ENCODE peak calls at places on chromosomes 4 and X, in seven cellular contexts. One of them, this sample, is unnamed.

GRCh38 chr4:188221090-188221489 is 81.8 kb downstream of the TRIML1 start:
- DNase-seq in colonic mucosa: no peak
- DNase-seq in left lung: no peak
- DNase-seq in HL-60: no peak
- DNase-seq in tibial nerve: no peak
- DNase-seq in IMR-90: no peak
- DNase-seq in astrocyte: no peak
- DNase-seq in this sample: no peak

GRCh38 chr4:54901202-54901601 is 224.2 kb downstream of the KDR start:
- DNase-seq in IMR-90: no peak
- DNase-seq in astrocyte: no peak
- DNase-seq in tibial nerve: no peak
- DNase-seq in left lung: no peak
- DNase-seq in HL-60: no peak
- DNase-seq in colonic mucosa: no peak
- DNase-seq in this sample: no peak

GRCh38 chr4:15436515-15436914 is 8.7 kb downstream of the C1QTNF7 start:
- DNase-seq in IMR-90: peak; percentile 71
- DNase-seq in astrocyte: peak; percentile 41
- DNase-seq in colonic mucosa: no peak
- DNase-seq in HL-60: no peak
- DNase-seq in left lung: no peak
- DNase-seq in tibial nerve: peak; percentile 42
- DNase-seq in this sample: no peak

GRCh38 chrX:150688911-150689451 is 4.2 kb upstream of the MTMR1 start:
- DNase-seq in left lung: no peak
- DNase-seq in IMR-90: peak; percentile 96
- DNase-seq in astrocyte: peak; percentile 94
- DNase-seq in colonic mucosa: no peak
- DNase-seq in HL-60: no peak
- DNase-seq in tibial nerve: no peak
- DNase-seq in this sample: no peak

GRCh38 chrX:9048801-9049200 is 14.9 kb upstream of the FAM9B start:
- DNase-seq in tibial nerve: no peak
- DNase-seq in IMR-90: no peak
- DNase-seq in left lung: no peak
- DNase-seq in astrocyte: peak; percentile 49
- DNase-seq in HL-60: no peak
- DNase-seq in colonic mucosa: no peak
- DNase-seq in this sample: no peak

GRCh38 chrX:55638933-55639332 is 15.7 kb downstream of the FOXR2 start:
- DNase-seq in tibial nerve: no peak
- DNase-seq in astrocyte: no peak
- DNase-seq in IMR-90: no peak
- DNase-seq in colonic mucosa: no peak
- DNase-seq in left lung: no peak
- DNase-seq in HL-60: no peak
- DNase-seq in this sample: no peak

GRCh38 chr4:6056976-6057766 is 38.9 kb upstream of the C4orf50 start:
- DNase-seq in HL-60: no peak
- DNase-seq in astrocyte: no peak
- DNase-seq in tibial nerve: no peak
- DNase-seq in colonic mucosa: no peak
- DNase-seq in left lung: no peak
- DNase-seq in IMR-90: no peak
- DNase-seq in this sample: no peak

GRCh38 chrX:106718709-106719108 is 7.8 kb upstream of the RNF128 start:
- DNase-seq in left lung: no peak
- DNase-seq in colonic mucosa: no peak
- DNase-seq in tibial nerve: no peak
- DNase-seq in HL-60: no peak
- DNase-seq in IMR-90: no peak
- DNase-seq in astrocyte: no peak
- DNase-seq in this sample: no peak

GRCh38 chr4:55838356-55838755 is 15.1 kb upstream of the EXOC1 start:
- DNase-seq in HL-60: no peak
- DNase-seq in colonic mucosa: no peak
- DNase-seq in left lung: no peak
- DNase-seq in IMR-90: peak; percentile 5
- DNase-seq in astrocyte: peak; percentile 38
- DNase-seq in tibial nerve: no peak
- DNase-seq in this sample: no peak

GRCh38 chr4:166324321-166324720 is 451.3 kb downstream of the TLL1 start:
- DNase-seq in HL-60: no peak
- DNase-seq in tibial nerve: no peak
- DNase-seq in astrocyte: no peak
- DNase-seq in colonic mucosa: peak; percentile 49
- DNase-seq in left lung: no peak
- DNase-seq in IMR-90: no peak
- DNase-seq in this sample: no peak

GRCh38 chrX:134542485-134542884 is 82.5 kb downstream of the HPRT1 start:
- DNase-seq in colonic mucosa: no peak
- DNase-seq in astrocyte: peak; percentile 27
- DNase-seq in left lung: no peak
- DNase-seq in HL-60: no peak
- DNase-seq in IMR-90: peak; percentile 70
- DNase-seq in tibial nerve: no peak
- DNase-seq in this sample: no peak

GRCh38 chr4:4595252-4595651 is 53.4 kb upstream of the STX18 start:
- DNase-seq in left lung: no peak
- DNase-seq in astrocyte: no peak
- DNase-seq in IMR-90: no peak
- DNase-seq in HL-60: no peak
- DNase-seq in colonic mucosa: no peak
- DNase-seq in tibial nerve: no peak
- DNase-seq in this sample: no peak

GRCh38 chr4:69156913-69157312 is 57.6 kb downstream of the UGT2B11 start:
- DNase-seq in colonic mucosa: no peak
- DNase-seq in HL-60: no peak
- DNase-seq in left lung: no peak
- DNase-seq in astrocyte: no peak
- DNase-seq in tibial nerve: no peak
- DNase-seq in IMR-90: no peak
- DNase-seq in this sample: no peak

GRCh38 chr4:108058685-108059440 is 69.2 kb downstream of the HADH start:
- DNase-seq in IMR-90: peak; percentile 70
- DNase-seq in astrocyte: peak; percentile 59
- DNase-seq in left lung: no peak
- DNase-seq in tibial nerve: no peak
- DNase-seq in colonic mucosa: no peak
- DNase-seq in HL-60: no peak
- DNase-seq in this sample: no peak

GRCh38 chr4:98113005-98113404 is 30.3 kb downstream of the STPG2 start:
- DNase-seq in left lung: no peak
- DNase-seq in astrocyte: peak; percentile 11
- DNase-seq in colonic mucosa: no peak
- DNase-seq in IMR-90: peak; percentile 25
- DNase-seq in HL-60: no peak
- DNase-seq in tibial nerve: no peak
- DNase-seq in this sample: no peak

GRCh38 chrX:80807606-80808159 is 2.0 kb downstream of the BRWD3 start:
- DNase-seq in tibial nerve: no peak
- DNase-seq in colonic mucosa: no peak
- DNase-seq in astrocyte: no peak
- DNase-seq in left lung: no peak
- DNase-seq in IMR-90: no peak
- DNase-seq in HL-60: no peak
- DNase-seq in this sample: no peak

GRCh38 chrX:47707031-47707780 is 48.2 kb upstream of the UXT start:
- DNase-seq in astrocyte: no peak
- DNase-seq in HL-60: no peak
- DNase-seq in IMR-90: no peak
- DNase-seq in tibial nerve: no peak
- DNase-seq in colonic mucosa: no peak
- DNase-seq in left lung: no peak
- DNase-seq in this sample: no peak

GRCh38 chr4:8737075-8737474 is 134.6 kb downstream of the HMX1 start:
- DNase-seq in IMR-90: no peak
- DNase-seq in astrocyte: no peak
- DNase-seq in tibial nerve: no peak
- DNase-seq in colonic mucosa: no peak
- DNase-seq in left lung: no peak
- DNase-seq in HL-60: no peak
- DNase-seq in this sample: no peak

GRCh38 chrX:68504237-68504636 is 5.4 kb downstream of the YIPF6 start:
- DNase-seq in colonic mucosa: no peak
- DNase-seq in HL-60: no peak
- DNase-seq in left lung: no peak
- DNase-seq in tibial nerve: no peak
- DNase-seq in IMR-90: peak; percentile 93
- DNase-seq in astrocyte: peak; percentile 77
- DNase-seq in this sample: no peak

GRCh38 chr4:42487230-42487629 is 89.9 kb downstream of the SHISA3 start:
- DNase-seq in tibial nerve: no peak
- DNase-seq in IMR-90: no peak
- DNase-seq in left lung: no peak
- DNase-seq in HL-60: no peak
- DNase-seq in astrocyte: no peak
- DNase-seq in colonic mucosa: no peak
- DNase-seq in this sample: no peak

GRCh38 chr4:156293657-156294297 is 340.1 kb upstream of the CTSO start:
- DNase-seq in astrocyte: peak; percentile 90
- DNase-seq in IMR-90: peak; percentile 93
- DNase-seq in HL-60: no peak
- DNase-seq in tibial nerve: no peak
- DNase-seq in left lung: no peak
- DNase-seq in colonic mucosa: no peak
- DNase-seq in this sample: no peak

GRCh38 chr4:159977907-159978617 is 875.2 kb downstream of the RAPGEF2 start:
- DNase-seq in HL-60: no peak
- DNase-seq in colonic mucosa: no peak
- DNase-seq in IMR-90: no peak
- DNase-seq in astrocyte: no peak
- DNase-seq in tibial nerve: no peak
- DNase-seq in left lung: no peak
- DNase-seq in this sample: no peak

GRCh38 chr4:159981457-159981856 is 878.6 kb downstream of the RAPGEF2 start:
- DNase-seq in left lung: no peak
- DNase-seq in IMR-90: no peak
- DNase-seq in tibial nerve: no peak
- DNase-seq in colonic mucosa: no peak
- DNase-seq in HL-60: no peak
- DNase-seq in astrocyte: no peak
- DNase-seq in this sample: no peak

GRCh38 chr4:159983080-159983479 is 880.2 kb downstream of the RAPGEF2 start:
- DNase-seq in astrocyte: peak; percentile 1
- DNase-seq in colonic mucosa: no peak
- DNase-seq in tibial nerve: no peak
- DNase-seq in left lung: no peak
- DNase-seq in HL-60: no peak
- DNase-seq in IMR-90: no peak
- DNase-seq in this sample: no peak

GRCh38 chr4:159979351-159979750 is 876.5 kb downstream of the RAPGEF2 start:
- DNase-seq in left lung: no peak
- DNase-seq in IMR-90: no peak
- DNase-seq in HL-60: no peak
- DNase-seq in astrocyte: no peak
- DNase-seq in tibial nerve: no peak
- DNase-seq in colonic mucosa: no peak
- DNase-seq in this sample: no peak

GRCh38 chr4:159979953-159980352 is 877.1 kb downstream of the RAPGEF2 start:
- DNase-seq in IMR-90: no peak
- DNase-seq in colonic mucosa: no peak
- DNase-seq in left lung: no peak
- DNase-seq in HL-60: no peak
- DNase-seq in tibial nerve: no peak
- DNase-seq in astrocyte: no peak
- DNase-seq in this sample: no peak
- TF ChIP-seq CTCF in IMR-90: no peak
- TF ChIP-seq CTCF in colonic mucosa: no peak
- TF ChIP-seq CTCF in left lung: no peak
- TF ChIP-seq CTCF in HL-60: no peak
- TF ChIP-seq CTCF in tibial nerve: no peak
- TF ChIP-seq CTCF in astrocyte: no peak
- TF ChIP-seq CTCF in this sample: no peak

DNA sequence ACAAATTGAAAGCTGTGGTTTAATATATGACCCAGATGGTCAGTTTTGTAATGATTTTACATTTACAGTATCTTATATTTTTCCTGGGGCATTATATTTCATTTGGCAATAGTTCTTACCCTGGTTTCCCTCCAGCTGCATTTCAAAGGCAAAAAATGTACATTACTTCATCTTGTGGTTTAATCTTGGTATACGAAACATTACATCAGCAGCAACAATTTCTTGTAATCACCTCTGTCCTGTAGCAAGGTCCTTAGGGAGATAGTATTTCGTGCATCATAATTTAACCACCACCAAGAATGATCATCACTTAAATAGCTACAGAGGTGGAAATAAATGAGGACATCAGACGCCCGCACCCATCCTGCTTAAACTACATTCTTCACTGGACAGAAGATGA is 48.8 kb downstream of the HS6ST2 start:
- DNase-seq in astrocyte: peak; percentile 79
- DNase-seq in tibial nerve: no peak
- DNase-seq in left lung: no peak
- DNase-seq in HL-60: no peak
- DNase-seq in colonic mucosa: no peak
- DNase-seq in IMR-90: peak; percentile 5
- DNase-seq in this sample: no peak
- H3K27ac ChIP-seq in astrocyte: peak overlapping the region; percentile 42
- H3K27ac ChIP-seq in tibial nerve: no peak overlapping the region
- H3K27ac ChIP-seq in left lung: no peak overlapping the region
- H3K27ac ChIP-seq in HL-60: no peak overlapping the region
- H3K27ac ChIP-seq in colonic mucosa: no peak overlapping the region
- H3K27ac ChIP-seq in IMR-90: no peak overlapping the region
- H3K27ac ChIP-seq in this sample: no peak overlapping the region

GRCh38 chr4:2667428-2667827 is 88.7 kb downstream of the TNIP2 start:
- DNase-seq in IMR-90: no peak
- DNase-seq in colonic mucosa: no peak
- DNase-seq in astrocyte: no peak
- DNase-seq in HL-60: no peak
- DNase-seq in left lung: no peak
- DNase-seq in tibial nerve: no peak
- DNase-seq in this sample: no peak

GRCh38 chr4:2671267-2671895 is 84.8 kb downstream of the TNIP2 start:
- DNase-seq in IMR-90: no peak
- DNase-seq in colonic mucosa: no peak
- DNase-seq in tibial nerve: no peak
- DNase-seq in left lung: no peak
- DNase-seq in HL-60: no peak
- DNase-seq in astrocyte: no peak
- DNase-seq in this sample: no peak

GRCh38 chr4:2672700-2673099 is 83.4 kb downstream of the TNIP2 start:
- DNase-seq in astrocyte: no peak
- DNase-seq in HL-60: no peak
- DNase-seq in colonic mucosa: no peak
- DNase-seq in tibial nerve: no peak
- DNase-seq in IMR-90: no peak
- DNase-seq in left lung: no peak
- DNase-seq in this sample: no peak

GRCh38 chr4:2672082-2672481 is 84.1 kb downstream of the TNIP2 start:
- DNase-seq in astrocyte: no peak
- DNase-seq in colonic mucosa: no peak
- DNase-seq in IMR-90: no peak
- DNase-seq in HL-60: no peak
- DNase-seq in tibial nerve: no peak
- DNase-seq in left lung: no peak
- DNase-seq in this sample: no peak

GRCh38 chr4:2673157-2673556 is 83.0 kb downstream of the TNIP2 start:
- DNase-seq in left lung: no peak
- DNase-seq in colonic mucosa: no peak
- DNase-seq in IMR-90: no peak
- DNase-seq in HL-60: no peak
- DNase-seq in tibial nerve: no peak
- DNase-seq in astrocyte: no peak
- DNase-seq in this sample: no peak
- TF ChIP-seq CTCF in left lung: no peak
- TF ChIP-seq CTCF in colonic mucosa: no peak
- TF ChIP-seq CTCF in IMR-90: peak; percentile 25
- TF ChIP-seq CTCF in HL-60: no peak
- TF ChIP-seq CTCF in tibial nerve: no peak
- TF ChIP-seq CTCF in astrocyte: peak; percentile 34
- TF ChIP-seq CTCF in this sample: no peak

GRCh38 chr4:20408596-20408995 is 156.9 kb downstream of the SLIT2 start:
- DNase-seq in astrocyte: peak; percentile 50
- DNase-seq in colonic mucosa: no peak
- DNase-seq in tibial nerve: no peak
- DNase-seq in HL-60: no peak
- DNase-seq in IMR-90: peak; percentile 56
- DNase-seq in left lung: no peak
- DNase-seq in this sample: no peak
- H3K27ac ChIP-seq in astrocyte: no peak overlapping the region
- H3K27ac ChIP-seq in colonic mucosa: no peak overlapping the region
- H3K27ac ChIP-seq in tibial nerve: no peak overlapping the region
- H3K27ac ChIP-seq in HL-60: no peak overlapping the region
- H3K27ac ChIP-seq in IMR-90: no peak overlapping the region
- H3K27ac ChIP-seq in left lung: no peak overlapping the region
- H3K27ac ChIP-seq in this sample: no peak overlapping the region

This sample was measured in coronary artery.